ENCODE peak calls at places on chromosomes 13 and 19, in five cellular contexts. G is OCI-LY7, V is ascending aorta, I is ovary, N is WTC11. B is an unnamed sample.

GRCh38 chr13:112233256-112233655 is 142.9 kb upstream of the SPACA7 start:
- DNase-seq in G (no peak), I (no peak), N (no peak), V (no peak), B (no peak)

GRCh38 chr13:45441633-45442032 is 23.1 kb upstream of the COG3 start:
- DNase-seq in N (no peak), I (no peak), G (no peak), V (no peak), B (no peak)

GRCh38 chr19:18999896-19000620 is 33.3 kb downstream of the SUGP2 start:
- DNase-seq in G (no peak), I (no peak), N (peak; percentile 30), V (no peak), B (no peak)

GRCh38 chr13:102825921-102826706 is 19.7 kb upstream of the ERCC5 start:
- DNase-seq in V (no peak), G (no peak), I (no peak), N (no peak), B (no peak)

GRCh38 chr19:19434483-19435045 is 29.1 kb downstream of the GATAD2A start:
- DNase-seq in G (no peak), I (peak; percentile 70), N (no peak), V (no peak), B (no peak)

GRCh38 chr13:71621152-71622124 is 245.6 kb downstream of the DACH1 start:
- DNase-seq in N (no peak), V (no peak), G (no peak), I (no peak), B (no peak)

GRCh38 chr19:4721196-4721595 is 2.4 kb downstream of the DPP9 start:
- DNase-seq in I (no peak), V (no peak), G (no peak), N (no peak), B (no peak)

GRCh38 chr19:28509079-28509895 is 703.7 kb downstream of the UQCRFS1 start:
- DNase-seq in N (no peak), V (no peak), G (no peak), I (no peak), B (no peak)

GRCh38 chr19:7941895-7942596 is 1.4 kb downstream of the TIMM44 start:
- DNase-seq in I (no peak), G (no peak), V (no peak), N (no peak), B (no peak)

GRCh38 chr13:80126382-80127068 is 214.4 kb downstream of the SPRY2 start:
- DNase-seq in N (no peak), V (no peak), G (no peak), I (no peak), B (no peak)

GRCh38 chr19:6055013-6055795 is 55.1 kb downstream of the RFX2 start:
- DNase-seq in N (no peak), I (no peak), V (no peak), G (no peak), B (no peak)

GRCh38 chr13:31997641-31998040 is 33.9 kb upstream of the FRY start:
- DNase-seq in N (no peak), I (no peak), V (no peak), G (no peak), B (no peak)

GRCh38 chr19:30920238-30920637 is 429.0 kb downstream of the TSHZ3 start:
- DNase-seq in V (no peak), G (no peak), N (no peak), I (no peak), B (no peak)

GRCh38 chr13:77872995-77873394 is 45.6 kb downstream of the EDNRB start:
- DNase-seq in G (no peak), V (no peak), N (no peak), I (no peak), B (no peak)

GRCh38 chr19:14434157-14434501 is 1.0 kb downstream of the PKN1 start:
- DNase-seq in N (no peak), V (no peak), G (peak; percentile 38), I (no peak), B (no peak)

GRCh38 chr19:14435320-14436050 is 2.4 kb downstream of the PKN1 start:
- DNase-seq in G (no peak), I (no peak), N (no peak), V (no peak), B (no peak)

GRCh38 chr19:14434543-14435319 is 1.6 kb downstream of the PKN1 start:
- DNase-seq in G (no peak), V (peak; percentile 63), N (no peak), I (no peak), B (no peak)

GRCh38 chr19:14432817-14433453 is at the start of gene PKN1:
- DNase-seq in I (peak; percentile 73), N (peak; percentile 72), V (no peak), G (peak; percentile 85), B (peak; percentile 66)

GRCh38 chr19:14433454-14434156 is 499 bp downstream of the PKN1 start:
- DNase-seq in I (peak; percentile 42), G (peak; percentile 59), V (no peak), N (peak; percentile 35), B (no peak)
- TF ChIP-seq CTCF in I (no peak), G (no peak), V (no peak), N (no peak), B (peak; percentile 35)

DNA sequence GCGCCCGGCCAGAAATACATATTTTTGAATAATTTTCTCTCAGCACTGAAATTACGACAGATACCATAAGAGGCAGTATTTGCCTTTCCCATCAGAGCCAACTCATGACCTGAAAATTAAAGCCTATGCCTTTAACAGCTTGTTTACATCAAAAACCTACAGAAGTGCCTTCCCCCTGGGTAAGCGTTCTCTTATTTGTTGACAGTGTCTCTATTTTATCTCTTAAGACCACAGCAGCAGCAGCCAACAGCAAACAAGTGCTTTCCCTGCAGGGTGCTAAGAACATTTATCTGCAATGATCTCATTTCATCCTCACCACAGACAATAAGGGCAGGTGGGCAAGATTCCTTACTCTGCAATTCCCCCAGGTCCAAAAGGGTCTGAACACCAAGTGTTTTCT is 6.0 kb downstream of the AKAP8L start:
- DNase-seq in G (no peak), N (no peak), I (no peak), V (no peak), B (no peak)
- TF ChIP-seq CTCF in G (no peak), N (no peak), I (no peak), V (no peak), B (no peak)

DNA sequence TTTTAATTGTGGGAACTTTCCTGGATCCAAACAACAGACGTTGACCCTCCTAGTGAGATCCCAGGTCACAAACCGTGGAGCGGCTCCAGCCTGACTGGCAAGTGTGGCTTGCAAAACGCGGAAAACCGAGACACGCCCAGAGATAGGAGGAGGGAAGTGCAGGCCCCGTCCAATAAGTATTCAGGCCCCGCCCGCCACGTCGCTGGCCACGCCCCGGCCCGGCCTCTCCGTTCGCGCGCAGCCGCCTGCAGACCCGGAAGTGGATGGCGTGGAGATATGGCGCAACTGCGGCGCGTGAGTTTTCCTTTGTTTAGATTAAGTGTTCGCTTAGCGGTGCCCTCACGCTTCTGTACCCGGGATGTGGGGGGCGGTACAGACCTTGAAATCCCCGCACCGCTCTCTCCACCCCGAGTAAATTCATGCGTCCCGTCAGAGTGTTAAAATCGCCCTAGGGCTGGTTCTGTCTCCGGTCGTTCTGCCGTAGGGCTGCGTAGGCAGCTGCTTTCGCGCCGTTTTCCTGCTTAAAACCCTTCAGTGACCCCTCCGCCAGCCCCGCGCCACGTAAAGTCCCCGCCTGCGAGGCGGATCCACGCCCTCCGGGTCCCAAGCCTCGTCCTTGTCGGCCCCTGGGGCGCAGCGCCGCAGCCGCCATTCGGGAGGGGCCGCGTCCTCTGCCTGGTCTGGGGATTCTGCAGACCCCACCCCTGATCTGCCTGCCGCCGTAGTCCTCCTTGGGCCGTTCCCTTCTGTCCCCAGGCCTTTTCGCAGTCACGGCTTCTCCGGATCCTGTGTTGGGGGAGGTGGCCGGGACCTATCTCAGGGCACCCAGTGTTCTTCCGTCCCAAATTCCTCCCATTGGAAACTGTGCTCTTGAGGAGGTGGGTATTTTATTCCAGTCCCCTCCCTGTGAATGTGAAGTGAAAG is at the start of gene ZNF766:
- DNase-seq in V (peak; percentile 89), I (peak; percentile 97), N (peak; percentile 98), G (peak; percentile 95), B (peak; percentile 93)
- TF ChIP-seq CTCF in V (no peak), I (no peak), N (no peak), G (no peak), B (no peak)

DNA sequence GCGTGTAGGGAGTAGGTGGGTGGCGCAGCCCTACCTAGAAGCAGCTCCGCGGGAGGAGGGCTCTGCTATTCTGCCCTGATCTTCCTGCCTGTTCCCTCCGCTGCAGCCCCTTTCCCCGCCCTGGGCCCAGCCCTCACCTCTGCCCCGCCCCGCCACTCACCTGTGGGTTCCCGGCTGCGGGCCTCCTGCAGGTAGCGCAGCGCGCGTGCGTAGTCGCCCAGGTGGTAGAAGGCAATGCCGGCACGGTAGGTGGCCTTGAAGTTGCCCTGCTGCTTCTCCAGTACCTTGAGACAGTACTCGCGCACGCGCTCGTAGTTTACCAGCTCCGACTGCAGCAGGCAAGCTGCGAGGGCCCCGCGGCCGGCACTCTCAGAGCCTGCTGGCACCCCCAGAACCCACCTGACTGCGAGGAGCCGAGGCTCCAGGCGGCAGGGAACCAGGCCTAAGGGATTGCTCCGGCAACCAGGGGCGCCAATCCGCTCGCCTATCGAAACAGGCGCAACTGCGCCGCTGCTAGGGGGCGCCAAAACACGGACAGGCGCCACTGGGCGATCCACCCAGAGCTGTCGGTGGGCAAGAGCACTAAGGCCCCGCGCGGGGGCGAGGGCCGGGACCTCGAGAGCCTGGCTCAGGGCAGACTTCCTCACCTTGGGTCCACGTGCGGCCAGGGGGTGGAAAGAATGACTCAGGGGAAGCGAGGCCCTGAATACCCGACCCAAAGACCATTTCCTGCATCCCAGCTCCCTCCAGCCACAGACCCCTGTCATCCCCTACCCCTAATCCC is 965 bp downstream of the TTC9B start:
- DNase-seq in N (peak; percentile 82), G (peak; percentile 28), V (no peak), I (no peak), B (no peak)
- TF ChIP-seq CTCF in N (peak; percentile 65), G (peak; percentile 71), V (no peak), I (no peak), B (peak; percentile 60)

DNA sequence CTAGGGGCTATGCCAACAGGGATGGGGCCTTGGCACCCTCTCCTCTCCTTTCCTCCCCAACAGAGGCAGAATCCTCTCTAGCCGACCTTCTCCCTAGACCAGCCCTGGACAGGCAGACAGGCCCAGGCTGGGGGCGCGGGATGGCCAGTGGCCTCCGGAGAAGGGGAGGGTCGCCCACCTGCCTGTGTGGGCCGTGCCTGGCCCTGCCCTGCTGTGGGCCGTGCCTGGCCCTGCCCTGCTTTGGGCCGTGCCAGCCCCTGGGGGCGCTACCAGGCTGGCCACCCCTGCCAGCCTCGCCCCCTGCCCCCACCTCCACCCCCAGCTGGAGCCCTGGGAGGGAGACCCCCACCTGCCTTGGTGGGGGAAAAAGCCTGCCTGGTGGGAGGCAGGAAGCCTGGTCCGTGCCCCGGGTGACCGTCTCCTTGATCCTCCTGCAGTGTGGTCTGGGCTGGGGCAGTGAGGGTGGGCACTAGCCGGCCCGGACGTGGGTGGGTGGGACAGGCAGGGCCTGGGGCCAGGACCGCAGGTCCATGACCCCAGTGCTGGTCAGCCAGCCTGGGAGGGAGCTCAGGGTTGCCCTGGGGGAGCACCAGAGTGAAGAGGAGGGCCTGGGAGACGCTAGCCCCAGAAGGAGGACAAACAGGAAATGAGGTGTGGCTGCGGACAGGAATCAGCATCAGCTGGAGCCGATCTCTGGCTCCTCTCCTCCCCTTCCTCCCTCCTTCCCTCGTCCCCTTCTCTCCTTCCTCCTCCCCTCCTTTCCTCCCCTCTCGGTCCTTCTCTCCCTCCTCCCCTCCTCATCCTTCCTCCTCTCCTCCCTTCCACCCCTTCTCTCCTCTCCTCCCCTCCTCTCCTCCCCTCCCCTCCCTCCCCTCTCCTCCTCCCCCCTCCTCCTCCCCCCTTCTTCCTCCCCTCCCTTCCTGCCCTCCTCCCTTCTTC is 5.1 kb upstream of the MKNK2 start:
- DNase-seq in I (peak; percentile 85), G (peak; percentile 57), N (no peak), V (no peak), B (no peak)
- TF ChIP-seq CTCF in I (no peak), G (peak; percentile 25), N (no peak), V (no peak), B (no peak)